ENCODE peak calls at places on chromosomes 3 and 15, in ten cellular contexts. One of them, this sample, is unnamed.

GRCh38 chr3:121980450-121980796 is 41.6 kb downstream of the ILDR1 start:
- DNase-seq in HuH-7: no peak
- DNase-seq in activated CD4-positive, CD25-positive, alpha-beta regulatory T cell: no peak
- DNase-seq in GM18507: no peak
- DNase-seq in nucleus accumbens: no peak
- DNase-seq in naive thymus-derived CD4-positive, alpha-beta T cell: no peak
- DNase-seq in HT-29: no peak
- DNase-seq in K562: no peak
- DNase-seq in memory B cell: no peak
- DNase-seq in HTR-8/SVneo: no peak
- DNase-seq in this sample: no peak

GRCh38 chr3:150371741-150372254 is 36.3 kb upstream of the TSC22D2 start:
- DNase-seq in HuH-7: peak; percentile 29
- DNase-seq in activated CD4-positive, CD25-positive, alpha-beta regulatory T cell: no peak
- DNase-seq in GM18507: no peak
- DNase-seq in nucleus accumbens: no peak
- DNase-seq in naive thymus-derived CD4-positive, alpha-beta T cell: no peak
- DNase-seq in HT-29: peak; percentile 95
- DNase-seq in K562: peak; percentile 58
- DNase-seq in memory B cell: no peak
- DNase-seq in HTR-8/SVneo: peak; percentile 75
- DNase-seq in this sample: peak; percentile 92

GRCh38 chr15:88657326-88658069 is 18.7 kb downstream of the ISG20 start:
- DNase-seq in HuH-7: peak; percentile 78
- DNase-seq in activated CD4-positive, CD25-positive, alpha-beta regulatory T cell: no peak
- DNase-seq in GM18507: no peak
- DNase-seq in nucleus accumbens: no peak
- DNase-seq in naive thymus-derived CD4-positive, alpha-beta T cell: no peak
- DNase-seq in HT-29: peak; percentile 63
- DNase-seq in K562: peak; percentile 62
- DNase-seq in memory B cell: no peak
- DNase-seq in HTR-8/SVneo: peak; percentile 68
- DNase-seq in this sample: no peak

GRCh38 chr15:100692671-100693070 is 90.3 kb downstream of the ASB7 start:
- DNase-seq in HuH-7: no peak
- DNase-seq in activated CD4-positive, CD25-positive, alpha-beta regulatory T cell: no peak
- DNase-seq in GM18507: no peak
- DNase-seq in nucleus accumbens: no peak
- DNase-seq in naive thymus-derived CD4-positive, alpha-beta T cell: no peak
- DNase-seq in HT-29: no peak
- DNase-seq in K562: no peak
- DNase-seq in memory B cell: no peak
- DNase-seq in HTR-8/SVneo: no peak
- DNase-seq in this sample: no peak

GRCh38 chr15:40263036-40263754 is 19.7 kb downstream of the ANKRD63 start:
- DNase-seq in HuH-7: no peak
- DNase-seq in activated CD4-positive, CD25-positive, alpha-beta regulatory T cell: no peak
- DNase-seq in GM18507: no peak
- DNase-seq in nucleus accumbens: no peak
- DNase-seq in naive thymus-derived CD4-positive, alpha-beta T cell: no peak
- DNase-seq in HT-29: no peak
- DNase-seq in K562: no peak
- DNase-seq in memory B cell: no peak
- DNase-seq in HTR-8/SVneo: no peak
- DNase-seq in this sample: no peak

GRCh38 chr15:57432141-57432701 is 55.9 kb downstream of the CGNL1 start:
- DNase-seq in HuH-7: no peak
- DNase-seq in activated CD4-positive, CD25-positive, alpha-beta regulatory T cell: no peak
- DNase-seq in GM18507: no peak
- DNase-seq in nucleus accumbens: no peak
- DNase-seq in naive thymus-derived CD4-positive, alpha-beta T cell: no peak
- DNase-seq in HT-29: no peak
- DNase-seq in K562: no peak
- DNase-seq in memory B cell: no peak
- DNase-seq in HTR-8/SVneo: no peak
- DNase-seq in this sample: no peak

GRCh38 chr3:165617134-165617533 is 220.1 kb downstream of the BCHE start:
- DNase-seq in HuH-7: no peak
- DNase-seq in activated CD4-positive, CD25-positive, alpha-beta regulatory T cell: no peak
- DNase-seq in GM18507: no peak
- DNase-seq in nucleus accumbens: no peak
- DNase-seq in naive thymus-derived CD4-positive, alpha-beta T cell: no peak
- DNase-seq in HT-29: no peak
- DNase-seq in K562: no peak
- DNase-seq in memory B cell: no peak
- DNase-seq in HTR-8/SVneo: no peak
- DNase-seq in this sample: no peak

GRCh38 chr3:60890226-60890625 is 361.0 kb downstream of the FHIT start:
- DNase-seq in HuH-7: no peak
- DNase-seq in activated CD4-positive, CD25-positive, alpha-beta regulatory T cell: no peak
- DNase-seq in GM18507: no peak
- DNase-seq in nucleus accumbens: no peak
- DNase-seq in naive thymus-derived CD4-positive, alpha-beta T cell: no peak
- DNase-seq in HT-29: no peak
- DNase-seq in K562: no peak
- DNase-seq in memory B cell: no peak
- DNase-seq in HTR-8/SVneo: no peak
- DNase-seq in this sample: no peak

This sample was measured in LNCaP clone FGC.